ENCODE peak calls at places on chromosomes 12 and 14, in six cellular contexts. E, B, K, Y, X and C are unnamed samples.

GRCh38 chr12:107653519-107653918 is 32.1 kb upstream of the PWP1 start:
- DNase-seq in E (no peak), B (no peak), K (no peak), Y (no peak), X (no peak), C (no peak)

GRCh38 chr14:20400965-20401593 is 12.2 kb downstream of the TEP1 start:
- DNase-seq in E (no peak), B (no peak), K (peak; percentile 77), Y (no peak), X (no peak), C (no peak)

GRCh38 chr12:117836999-117837736 is 131.6 kb downstream of the KSR2 start:
- DNase-seq in E (no peak), B (no peak), K (peak; percentile 90), Y (peak; percentile 79), X (peak; percentile 50), C (peak; percentile 69)

GRCh38 chr14:73394317-73394716 is 64.0 kb downstream of the NUMB start:
- DNase-seq in E (no peak), B (no peak), K (no peak), Y (no peak), X (no peak), C (no peak)

GRCh38 chr14:74244115-74244514 is 4.9 kb downstream of the VSX2 start:
- DNase-seq in E (no peak), B (no peak), K (peak; percentile 62), Y (no peak), X (no peak), C (no peak)

GRCh38 chr14:36513451-36514277 is 6.4 kb downstream of the NKX2-1 start:
- DNase-seq in E (no peak), B (no peak), K (peak; percentile 87), Y (no peak), X (peak; percentile 79), C (no peak)

GRCh38 chr12:15767301-15767700 is 21.9 kb downstream of the EPS8 start:
- DNase-seq in E (no peak), B (no peak), K (no peak), Y (no peak), X (no peak), C (no peak)

GRCh38 chr14:77660754-77661153 is 44.3 kb upstream of the SPTLC2 start:
- DNase-seq in E (no peak), B (no peak), K (no peak), Y (no peak), X (no peak), C (no peak)

GRCh38 chr14:95609398-95609990 is 74.6 kb downstream of the GLRX5 start:
- DNase-seq in E (no peak), B (no peak), K (peak; percentile 38), Y (peak; percentile 25), X (no peak), C (no peak)

DNA sequence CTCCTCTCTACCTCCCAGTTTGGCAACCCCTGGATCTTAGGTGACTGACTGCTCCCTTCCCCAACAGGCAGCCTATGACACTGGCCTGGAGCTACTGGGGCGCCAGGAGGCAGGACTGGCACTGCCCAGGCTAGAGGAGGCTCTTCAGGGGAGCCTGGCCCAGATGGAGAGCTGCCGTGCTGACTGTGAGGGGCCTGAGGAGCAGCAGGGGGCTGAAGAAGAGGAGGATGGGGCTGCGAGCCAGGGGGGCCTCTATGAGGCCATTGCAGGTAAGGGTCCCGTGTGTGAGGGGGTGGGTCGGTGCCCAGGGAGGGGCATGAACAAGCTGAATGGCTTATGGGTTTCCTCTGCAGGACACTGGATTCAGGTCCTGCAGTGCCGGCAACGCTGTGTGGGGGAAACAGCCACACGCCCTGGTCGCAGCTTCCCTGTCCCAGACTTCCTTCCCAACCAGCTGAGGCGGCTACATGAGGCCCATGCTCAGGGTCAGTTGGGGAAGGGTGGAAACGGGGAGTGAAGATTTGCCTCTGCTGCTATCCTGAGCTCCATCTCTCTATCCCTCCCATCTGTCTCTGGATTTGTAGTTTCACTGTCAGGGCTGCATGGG is 2.2 kb downstream of the P3H3 start:
- DNase-seq in E (no peak), B (no peak), K (peak; percentile 88), Y (no peak), X (no peak), C (no peak)
- H3K4me3 ChIP-seq in E (no peak overlapping the region), B (no peak overlapping the region), K (no peak overlapping the region), Y (peak overlapping the region; percentile 91), X (no peak overlapping the region), C (no peak overlapping the region)

DNA sequence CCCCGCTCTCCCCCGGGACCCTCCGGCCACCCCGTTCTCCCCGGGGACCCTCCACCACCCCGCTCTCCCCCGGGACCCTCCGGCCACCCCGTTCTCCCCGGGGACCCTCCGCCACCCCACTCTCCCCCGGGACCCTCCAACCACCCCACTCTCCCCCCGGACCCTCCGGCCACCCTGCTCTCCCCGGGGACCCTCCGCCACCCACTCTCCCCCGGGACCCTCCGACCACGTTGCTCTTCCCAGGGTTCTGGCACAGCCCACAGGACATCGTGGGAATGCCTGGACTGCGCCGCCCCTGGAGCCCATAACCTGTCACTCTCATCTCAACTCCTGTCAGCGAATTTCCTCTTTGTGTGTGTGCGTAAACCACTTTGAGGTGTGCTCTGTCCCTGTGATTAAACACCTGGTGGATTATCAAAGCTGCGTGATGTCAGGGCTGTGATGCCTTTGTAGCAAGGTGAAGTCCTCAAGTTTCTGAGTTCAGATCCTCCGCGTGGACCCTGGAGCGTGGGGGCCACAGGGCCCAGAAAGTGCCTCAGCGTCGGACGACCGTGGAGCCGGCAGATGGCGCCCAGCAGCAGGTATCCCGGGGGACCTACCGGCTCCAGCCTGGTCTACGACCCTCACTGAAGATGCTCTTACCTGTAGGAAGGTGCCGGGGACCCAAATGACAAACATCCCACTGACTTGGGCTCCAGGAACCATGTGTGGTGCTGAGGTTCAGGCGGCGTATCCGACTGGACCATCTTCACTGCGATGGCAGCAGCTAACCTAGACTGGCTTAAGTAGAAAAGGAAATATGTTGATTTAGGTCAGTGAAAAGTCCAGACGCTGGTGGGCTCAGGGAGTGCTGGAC is 63.2 kb upstream of the GALNT9 start:
- DNase-seq in E (no peak), B (no peak), K (no peak), Y (no peak), X (peak; percentile 19), C (no peak)
- TF ChIP-seq CTCF in E (no peak), B (no peak), K (no peak), Y (no peak), X (no peak), C (no peak)

DNA sequence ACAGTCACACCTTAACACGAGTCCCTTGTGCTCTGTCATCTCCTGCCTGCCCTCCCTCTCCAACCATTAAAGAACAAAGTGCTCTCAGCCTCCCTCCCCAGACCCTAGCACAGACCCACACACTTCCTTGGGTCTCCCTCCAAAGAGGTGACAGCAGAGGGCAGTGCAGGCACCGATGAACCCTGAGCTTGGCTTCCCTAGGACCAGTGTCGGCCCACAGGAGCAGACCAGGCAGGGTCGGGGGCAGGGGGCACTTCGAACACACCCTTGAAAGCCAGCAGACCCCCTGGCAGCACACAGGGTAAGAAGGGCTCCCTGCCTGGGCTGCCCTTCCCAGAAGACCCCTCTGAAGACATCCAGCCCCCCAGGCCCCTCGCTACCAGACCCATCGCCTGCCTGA is 7.0 kb downstream of the CDK2AP1 start:
- DNase-seq in E (no peak), B (no peak), K (peak; percentile 73), Y (no peak), X (no peak), C (no peak)
- H3K36me3 ChIP-seq in E (peaks cover 2% of the 10 kb centered on the region), B (peaks cover 26% of the 10 kb centered on the region), K (peaks cover 65% of the 10 kb centered on the region), Y (peaks cover 57% of the 10 kb centered on the region), X (peaks cover 72% of the 10 kb centered on the region), C (peaks cover 21% of the 10 kb centered on the region)

DNA sequence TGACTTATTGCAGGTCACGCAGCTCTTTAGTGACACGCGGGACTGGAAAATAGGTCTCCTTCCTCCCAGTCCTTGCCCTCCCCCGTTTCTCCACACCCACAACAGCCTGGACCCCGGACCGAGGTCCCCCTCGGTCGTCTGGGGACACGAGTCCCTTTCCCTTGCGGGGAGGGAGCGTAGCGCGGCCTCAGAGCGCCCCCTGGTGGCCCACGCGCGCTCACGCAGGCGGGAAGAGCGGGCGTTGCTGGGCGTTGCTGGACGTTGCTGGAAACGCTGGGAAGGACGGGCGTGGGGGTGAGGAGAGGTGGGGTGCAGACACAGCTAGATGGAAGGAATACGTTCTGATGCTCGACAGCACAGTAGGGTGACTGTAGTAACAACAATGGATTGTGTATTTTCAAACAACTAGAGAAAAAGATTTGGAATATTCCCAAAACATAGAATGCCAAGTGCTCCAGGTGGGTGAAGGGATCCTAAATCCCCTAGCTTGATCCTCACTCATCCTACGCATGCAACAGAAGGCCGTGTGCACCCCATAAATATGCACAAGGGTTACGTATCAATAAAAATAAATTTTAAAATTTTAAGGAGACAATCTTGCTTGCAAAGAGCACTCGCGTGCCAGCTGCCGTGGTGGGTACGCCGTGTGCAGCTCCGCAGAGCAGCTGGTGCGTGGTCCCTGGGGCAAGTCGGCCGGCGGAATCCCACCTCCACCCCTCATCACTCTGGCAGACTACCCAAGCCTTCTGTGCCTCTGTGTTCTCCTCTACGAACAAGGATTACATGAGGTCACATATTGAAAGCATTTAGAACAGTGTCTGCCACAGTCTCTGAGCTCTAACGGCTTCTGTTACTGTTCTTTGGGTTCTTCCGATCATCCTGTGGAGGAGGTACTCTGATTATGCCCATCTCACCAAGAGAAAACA is 87.4 kb downstream of the B4GALNT3 start:
- DNase-seq in E (peak; percentile 15), B (no peak), K (peak; percentile 98), Y (no peak), X (peak; percentile 66), C (peak; percentile 62)
- H3K4me3 ChIP-seq in E (no peak overlapping the region), B (peak overlapping the region; percentile 11), K (no peak overlapping the region), Y (no peak overlapping the region), X (no peak overlapping the region), C (no peak overlapping the region)

GRCh38 chr12:53789570-53789969 is 37.8 kb upstream of the CISTR start:
- DNase-seq in E (no peak), B (no peak), K (no peak), Y (no peak), X (no peak), C (no peak)

GRCh38 chr12:53788892-53789291 is 37.1 kb upstream of the CISTR start:
- DNase-seq in E (no peak), B (no peak), K (no peak), Y (no peak), X (no peak), C (no peak)

GRCh38 chr12:53795927-53796326 is 44.1 kb upstream of the CISTR start:
- DNase-seq in E (no peak), B (no peak), K (no peak), Y (no peak), X (no peak), C (no peak)

GRCh38 chr12:53793221-53793620 is 41.4 kb upstream of the CISTR start:
- DNase-seq in E (no peak), B (no peak), K (no peak), Y (no peak), X (no peak), C (no peak)

DNA sequence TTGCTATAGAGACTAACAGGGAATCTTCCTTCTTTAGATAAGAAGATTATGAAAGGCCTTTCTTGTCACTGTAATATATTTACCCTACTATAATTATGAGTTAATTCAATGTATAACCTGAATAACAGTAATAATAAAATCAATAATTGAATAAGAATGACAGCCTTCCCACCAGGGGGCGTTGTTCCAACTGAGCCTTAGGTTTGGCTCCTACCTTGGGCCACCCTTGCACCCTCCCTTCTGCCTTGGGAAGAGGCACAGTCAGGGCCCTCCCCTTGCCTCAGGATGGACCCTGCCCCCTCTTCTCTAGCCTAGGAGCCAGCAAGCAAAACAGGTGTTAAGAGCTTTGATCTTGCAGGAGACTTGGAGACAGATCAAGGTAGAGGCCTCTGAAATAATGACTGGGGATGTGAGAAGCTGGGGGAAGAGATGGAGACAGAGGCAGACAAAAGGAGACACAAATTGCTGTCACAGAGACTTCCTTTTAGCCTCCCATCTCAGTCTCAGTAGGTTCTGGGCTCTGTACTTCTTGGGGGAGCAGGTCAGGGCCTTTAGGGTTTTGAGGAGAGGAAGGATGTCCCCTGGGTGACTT is 40.1 kb upstream of the CISTR start:
- DNase-seq in E (no peak), B (no peak), K (no peak), Y (no peak), X (no peak), C (no peak)
- TF ChIP-seq CTCF in E (peak; percentile 77), B (peak; percentile 63), K (peak; percentile 67), Y (peak; percentile 70), X (no peak), C (peak; percentile 44)

GRCh38 chr12:77042834-77043233 is 22.5 kb downstream of the E2F7 start:
- DNase-seq in E (no peak), B (no peak), K (no peak), Y (no peak), X (no peak), C (no peak)
- H3K36me3 ChIP-seq in E (peaks cover 6% of the 10 kb centered on the region), B (peaks cover 1% of the 10 kb centered on the region), K (peaks cover 68% of the 10 kb centered on the region), Y (peaks cover 10% of the 10 kb centered on the region), X (peaks cover 4% of the 10 kb centered on the region), C (no peaks in the 10 kb centered on the region)